ENCODE peak calls at places on chromosome 11, in six cellular contexts. P is Peyer's patch, R is mucosa of descending colon, B is A673, J is Panc1, O is astrocyte of the spinal cord. G is an unnamed sample.

GRCh38 chr11:6705905-6706535 is 22.9 kb upstream of the MRPL17 start:
- DNase-seq in O (peak), P (peak), B (peak), J (no peak), R (no peak), G (no peak)

GRCh38 chr11:72697814-72698213 is 23.6 kb upstream of the PDE2A start:
- DNase-seq in R (no peak), B (no peak), J (no peak), P (no peak), O (no peak), G (no peak)

GRCh38 chr11:13721760-13722159 is 53.3 kb downstream of the FAR1 start:
- DNase-seq in J (no peak), O (no peak), B (no peak), P (no peak), R (no peak), G (no peak)

GRCh38 chr11:31802990-31803812 is 7.9 kb downstream of the PAX6 start:
- DNase-seq in O (no peak), B (no peak), R (no peak), P (no peak), J (no peak), G (no peak)

GRCh38 chr11:102194983-102195382 is 84.7 kb downstream of the YAP1 start:
- DNase-seq in J (no peak), P (no peak), O (no peak), B (no peak), R (no peak), G (no peak)

GRCh38 chr11:121669422-121669821 is 216.7 kb upstream of the SORL1-AS1 start:
- DNase-seq in B (peak), R (no peak), J (no peak), P (no peak), O (no peak), G (no peak)

GRCh38 chr11:45374130-45374529 is 88.0 kb upstream of the SYT13 start:
- DNase-seq in J (no peak), B (no peak), R (no peak), P (no peak), O (no peak), G (no peak)

GRCh38 chr11:2921261-2921660 is 8.0 kb downstream of the PHLDA2 start:
- DNase-seq in O (no peak), R (no peak), J (no peak), P (no peak), B (no peak), G (no peak)

GRCh38 chr11:100984668-100985067 is 144.9 kb downstream of the PGR start:
- DNase-seq in P (no peak), R (no peak), B (no peak), J (no peak), O (no peak), G (no peak)

GRCh38 chr11:122556605-122557004 is 98.9 kb upstream of the UBASH3B start:
- DNase-seq in P (no peak), B (peak), J (no peak), O (no peak), R (no peak), G (no peak)

GRCh38 chr11:118126082-118126838 is 26.4 kb downstream of the SCN4B start:
- DNase-seq in J (no peak), P (no peak), O (no peak), R (no peak), B (no peak), G (no peak)

GRCh38 chr11:69317401-69318092 is 23.6 kb downstream of the MYEOV start:
- DNase-seq in B (peak), O (peak), J (no peak), P (no peak), R (no peak), G (peak)

GRCh38 chr11:94271885-94272372 is 32.5 kb upstream of the IZUMO1R start:
- DNase-seq in O (no peak), B (no peak), R (no peak), P (no peak), J (no peak), G (no peak)

GRCh38 chr11:46249103-46249942 is 28.1 kb upstream of the CREB3L1 start:
- DNase-seq in B (peak), O (peak), R (no peak), P (no peak), J (no peak), G (no peak)

GRCh38 chr11:119751281-119752060 is 22.5 kb upstream of the NECTIN1 start:
- DNase-seq in R (no peak), B (no peak), P (peak), O (no peak), J (no peak), G (no peak)

GRCh38 chr11:57547854-57548377 is 10.5 kb downstream of the SMTNL1 start:
- DNase-seq in R (no peak), P (peak), B (no peak), J (no peak), O (no peak), G (no peak)

GRCh38 chr11:5807580-5807979 is 1.1 kb upstream of the OR52N2 start:
- DNase-seq in R (no peak), B (no peak), P (no peak), J (no peak), O (no peak), G (no peak)

GRCh38 chr11:48109046-48109666 is 107.5 kb upstream of the OR4B1 start:
- DNase-seq in B (peak), R (no peak), O (peak), P (no peak), J (no peak), G (peak)

GRCh38 chr11:67372993-67373915 is at the start of gene CLCF1:
- DNase-seq in P (peak), O (peak), B (no peak), R (peak), J (no peak), G (no peak)

GRCh38 chr11:121887564-121887963 is 228.5 kb downstream of the BLID start:
- DNase-seq in O (no peak), R (no peak), J (no peak), P (no peak), B (no peak), G (no peak)

GRCh38 chr11:119993732-119994131 is 144.2 kb downstream of the TRIM29 start:
- DNase-seq in R (peak), O (no peak), B (no peak), J (no peak), P (no peak), G (no peak)

GRCh38 chr11:130156108-130157022 is 3.2 kb upstream of the ST14 start:
- DNase-seq in J (no peak), B (no peak), R (peak), O (peak), P (no peak), G (no peak)

GRCh38 chr11:108983621-108984020 is 318.8 kb downstream of the DDX10 start:
- DNase-seq in J (no peak), R (no peak), B (no peak), P (no peak), O (peak), G (no peak)

GRCh38 chr11:33936745-33937612 is 45.1 kb upstream of the LMO2 start:
- DNase-seq in B (peak), R (no peak), P (no peak), J (no peak), O (peak), G (peak)

GRCh38 chr11:108538502-108538901 is 40.3 kb upstream of the POGLUT3 start:
- DNase-seq in P (no peak), O (no peak), B (no peak), J (no peak), R (no peak), G (no peak)

GRCh38 chr11:2751523-2752203 is 51.9 kb upstream of the KCNQ1OT1 start:
- DNase-seq in J (no peak), B (no peak), P (no peak), R (peak), O (no peak), G (no peak)

GRCh38 chr11:76524919-76525318 is 80.1 kb downstream of the EMSY start:
- DNase-seq in B (no peak), P (no peak), J (no peak), O (peak), R (no peak), G (peak)

GRCh38 chr11:47466201-47466600 is 17.3 kb upstream of the RAPSN start:
- DNase-seq in O (peak), J (no peak), P (no peak), B (no peak), R (no peak), G (no peak)

GRCh38 chr11:128207861-128208321 is 379.5 kb downstream of the ETS1 start:
- DNase-seq in J (peak), P (no peak), B (no peak), O (peak), R (no peak), G (peak)

GRCh38 chr11:65607614-65608426 is 6.2 kb downstream of the MAP3K11 start:
- DNase-seq in O (no peak), P (no peak), J (no peak), B (no peak), R (no peak), G (no peak)

GRCh38 chr11:65609236-65609635 is 4.8 kb downstream of the MAP3K11 start:
- DNase-seq in O (peak), B (no peak), J (no peak), R (no peak), P (no peak), G (no peak)

GRCh38 chr11:65609711-65610110 is 4.3 kb downstream of the MAP3K11 start:
- DNase-seq in B (no peak), R (no peak), P (no peak), J (no peak), O (no peak), G (no peak)

GRCh38 chr11:65604258-65604657 is 8.7 kb upstream of the KCNK7 start:
- DNase-seq in O (no peak), P (no peak), B (no peak), R (no peak), J (no peak), G (no peak)

DNA sequence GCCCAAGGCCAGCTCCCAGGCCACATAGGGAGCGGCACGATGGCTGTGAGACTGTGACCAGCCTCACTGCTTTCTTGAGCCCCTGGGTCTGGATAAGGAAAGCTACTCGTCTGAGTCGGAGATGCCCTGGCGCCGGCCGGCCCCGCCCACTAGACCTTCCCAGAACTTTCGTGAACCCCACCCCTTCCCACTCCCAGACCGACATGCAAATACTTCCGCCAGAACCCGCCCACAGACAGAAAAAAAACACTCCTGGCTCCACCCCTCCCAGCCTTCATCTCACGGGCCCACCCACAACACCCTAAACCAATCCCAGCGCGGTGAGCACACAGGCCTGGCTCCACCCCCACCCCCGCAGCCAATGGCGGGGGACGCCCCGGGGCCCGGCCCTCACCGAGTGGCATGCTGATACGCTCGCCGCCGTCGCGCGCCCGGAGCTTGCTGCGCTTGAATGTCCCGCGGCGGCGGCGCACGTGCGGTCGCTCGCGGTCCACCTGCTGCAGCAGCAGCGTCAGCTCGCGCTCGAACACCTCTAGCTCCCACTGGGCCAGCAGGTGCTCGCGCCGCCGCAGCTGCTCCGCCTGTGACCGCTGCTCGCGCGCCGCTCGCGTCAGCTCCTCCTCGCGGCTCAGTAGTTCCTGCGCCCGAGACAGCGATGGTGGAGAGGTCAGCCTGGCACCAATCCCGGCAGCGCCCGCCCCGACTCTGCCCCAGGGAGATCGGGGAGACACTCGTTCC is 7.0 kb downstream of the MAP3K11 start:
- DNase-seq in O (peak), B (peak), R (peak), J (no peak), P (peak), G (peak)
- TF ChIP-seq CTCF in O (no peak), B (no peak), R (no peak), J (no peak), P (no peak), G (no peak)

DNA sequence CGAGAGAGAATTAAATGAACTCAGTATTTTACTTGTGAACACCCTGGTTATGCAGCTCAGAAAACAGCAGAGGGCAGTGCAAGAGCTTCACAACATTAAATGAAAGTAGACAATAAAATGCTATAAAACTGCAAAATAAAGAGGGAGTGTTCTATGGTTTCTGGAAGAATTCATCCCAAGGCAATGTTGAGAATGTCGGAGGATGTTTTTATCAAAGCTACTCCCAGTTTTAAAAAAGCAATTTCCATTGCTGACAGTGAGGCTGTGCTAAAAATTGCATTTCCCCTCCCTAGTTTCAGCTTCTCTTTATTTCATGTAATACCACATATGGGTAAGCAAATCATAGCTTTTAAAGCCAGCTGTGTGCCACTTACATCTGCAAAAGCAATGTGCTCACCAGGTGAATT is 296.9 kb downstream of the RAB38 start:
- DNase-seq in P (no peak), R (no peak), B (peak), J (peak), O (peak), G (peak)
- TF ChIP-seq CTCF in P (no peak), R (no peak), B (peak), J (peak), O (peak), G (peak)

DNA sequence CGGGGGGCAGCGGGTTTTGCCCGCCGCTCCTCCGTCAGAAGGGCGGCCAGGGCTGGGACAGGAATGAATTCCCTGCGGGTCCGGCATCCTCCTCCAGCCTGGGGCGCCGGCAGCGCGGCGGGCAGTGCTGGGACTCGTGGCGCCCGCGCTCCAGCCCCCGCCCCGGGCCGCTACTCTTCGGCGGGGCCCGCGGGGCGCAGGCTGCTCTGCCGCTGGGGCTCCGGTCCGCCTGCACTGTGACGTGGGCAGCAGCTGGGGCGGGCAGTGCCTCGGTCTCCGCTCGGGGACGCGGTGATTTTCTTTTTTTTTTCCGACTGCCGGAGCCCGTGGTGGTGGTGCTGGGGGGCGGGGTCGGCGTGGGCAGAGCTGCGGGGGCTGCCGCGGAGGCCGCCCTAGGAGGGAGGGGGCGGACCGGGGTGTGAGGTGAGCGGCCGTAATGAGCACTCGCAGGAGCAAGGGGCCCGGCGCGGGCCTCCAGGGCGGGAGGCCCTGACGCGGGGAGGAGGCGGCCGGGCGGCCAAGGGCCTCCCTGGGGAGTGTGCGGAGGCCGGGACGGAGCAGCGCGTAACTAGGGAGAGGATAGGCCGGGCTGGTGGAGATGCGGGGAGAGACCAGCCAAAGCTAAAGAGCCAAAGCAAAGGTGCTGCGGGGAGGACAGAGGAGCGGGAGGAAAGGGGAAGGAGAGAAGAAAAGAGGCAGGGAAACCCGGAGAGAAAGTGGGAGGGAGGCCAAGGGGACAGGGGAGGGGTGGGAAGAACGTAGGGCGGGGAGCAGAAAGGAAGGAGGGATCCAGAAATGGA is 73.3 kb upstream of the ZBED5 start:
- DNase-seq in O (peak), P (peak), B (peak), J (no peak), R (peak), G (peak)
- TF ChIP-seq CTCF in O (no peak), P (no peak), B (no peak), J (no peak), R (no peak), G (no peak)

GRCh38 chr11:1309498-1310314 is at the start of gene TOLLIP:
- DNase-seq in P (peak), B (peak), J (peak), R (peak), O (peak), G (peak)
- TF ChIP-seq CTCF in P (no peak), B (no peak), J (peak), R (no peak), O (peak), G (peak)

DNA sequence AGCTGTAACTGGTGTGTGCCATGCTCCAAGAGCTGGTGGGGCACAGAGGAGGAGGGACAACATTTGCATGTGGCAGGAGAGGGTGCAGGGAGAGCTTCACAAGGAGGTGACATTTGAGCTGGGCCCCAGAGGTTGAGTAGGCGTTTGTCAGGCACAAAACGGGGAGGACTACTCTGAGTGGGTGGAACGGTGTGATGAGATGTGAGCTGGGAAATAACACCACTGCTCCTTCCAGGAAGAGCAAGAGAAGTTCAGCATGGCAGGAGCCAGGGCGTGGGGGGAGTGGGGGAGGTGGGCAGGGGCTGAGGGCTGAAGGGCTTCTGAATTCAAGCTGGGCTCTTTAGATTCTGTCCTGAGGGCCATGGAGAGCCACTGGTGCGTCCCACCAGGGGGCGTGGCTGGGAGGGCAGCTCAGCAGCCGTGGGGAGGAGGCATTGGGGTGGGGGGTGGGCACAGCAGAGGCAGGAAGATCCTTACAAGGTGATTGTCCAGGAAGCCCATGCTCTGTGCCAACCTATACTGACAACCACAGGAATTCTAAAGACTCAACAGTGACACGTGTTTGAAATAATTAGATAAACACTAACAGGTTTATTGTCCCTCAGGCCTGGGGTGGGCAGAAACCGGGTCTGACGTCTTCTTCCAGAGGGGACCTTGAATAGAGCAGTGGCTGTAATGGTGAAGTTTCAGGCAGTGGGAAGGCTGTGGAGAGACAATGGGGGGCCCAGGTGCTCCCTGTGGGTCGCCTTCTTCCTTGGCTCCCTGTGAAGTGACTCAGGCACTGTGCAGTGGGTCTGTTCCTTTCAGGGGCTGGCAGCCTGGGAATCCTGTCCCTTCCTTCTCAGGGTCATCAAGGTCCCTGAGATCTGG is 54.4 kb downstream of the OTOG start:
- DNase-seq in J (no peak), P (no peak), B (no peak), O (no peak), R (no peak), G (no peak)
- TF ChIP-seq CTCF in J (no peak), P (no peak), B (peak), O (no peak), R (no peak), G (peak)

GRCh38 chr11:12167098-12167999 is 57.0 kb downstream of the MICAL2 start:
- DNase-seq in P (no peak), O (peak), J (peak), B (peak), R (peak), G (no peak)
- TF ChIP-seq CTCF in P (no peak), O (no peak), J (no peak), B (no peak), R (peak), G (no peak)

GRCh38 chr11:15852179-15852578 is 504.2 kb downstream of the SOX6 start:
- DNase-seq in R (no peak), P (no peak), B (peak), J (no peak), O (peak), G (no peak)
- TF ChIP-seq CTCF in R (no peak), P (peak), B (peak), J (peak), O (peak), G (peak)

GRCh38 chr11:133157180-133157579 is 375.1 kb downstream of the OPCML start:
- DNase-seq in P (no peak), R (no peak), J (no peak), O (no peak), B (no peak), G (no peak)
- TF ChIP-seq CTCF in P (no peak), R (no peak), J (peak), O (no peak), B (peak), G (no peak)